ENCODE peak calls at places on chromosomes 11 and 22, in ten cellular contexts. L is central memory CD4-positive, alpha-beta T cell; G is EL; S is stimulated activated CD4-positive, alpha-beta T cell treated with anti-CD3 and anti-CD28 coated beads, Interleukin-4, amount 100 ng/mL, for 48 hours; J is B cell; Q is activated effector memory CD4-positive, alpha-beta T cell treated with Interleukin-2 at 50 U/mL for 16 hours; O is NCI-H146; A is T-helper 17 cell; H is CD8-positive, alpha-beta memory T cell; P is anterior cingulate cortex. X is an unnamed sample.

GRCh38 chr11:128470081-128470480 is 117.3 kb downstream of the ETS1 start:
- DNase-seq in L (peak), G (no peak), S (no peak), J (no peak), Q (no peak), O (no peak), A (peak), H (peak), P (no peak), X (no peak)

GRCh38 chr11:68598816-68599653 is 85.3 kb upstream of the GAL start:
- DNase-seq in L (no peak), G (peak), S (no peak), J (no peak), Q (no peak), O (no peak), A (no peak), H (no peak), P (no peak), X (no peak)

GRCh38 chr22:19663286-19663815 is 51.0 kb upstream of the SEPTIN5 start:
- DNase-seq in L (no peak), G (peak), S (no peak), J (no peak), Q (no peak), O (peak), A (no peak), H (no peak), P (no peak), X (peak)

GRCh38 chr11:93908689-93909088 is 58.3 kb upstream of the VSTM5 start:
- DNase-seq in L (no peak), G (peak), S (no peak), J (no peak), Q (no peak), O (no peak), A (no peak), H (no peak), P (no peak), X (no peak)

GRCh38 chr11:68074584-68075352 is 35.9 kb downstream of the TCIRG1 start:
- DNase-seq in L (no peak), G (no peak), S (no peak), J (no peak), Q (no peak), O (no peak), A (no peak), H (no peak), P (no peak), X (no peak)

GRCh38 chr22:48737461-48738203 is 1090.0 kb downstream of the BRD1 start:
- DNase-seq in L (no peak), G (no peak), S (no peak), J (no peak), Q (no peak), O (no peak), A (no peak), H (no peak), P (no peak), X (no peak)

GRCh38 chr11:19173964-19174638 is 27.7 kb downstream of the CSRP3 start:
- DNase-seq in L (no peak), G (no peak), S (no peak), J (no peak), Q (no peak), O (no peak), A (no peak), H (no peak), P (no peak), X (no peak)

GRCh38 chr11:129374993-129375721 is 491 bp upstream of the BARX2 start:
- DNase-seq in L (no peak), G (no peak), S (no peak), J (no peak), Q (no peak), O (peak), A (no peak), H (no peak), P (no peak), X (peak)

GRCh38 chr11:131691558-131692041 is 321.2 kb downstream of the NTM start:
- DNase-seq in L (no peak), G (peak), S (peak), J (no peak), Q (no peak), O (peak), A (no peak), H (no peak), P (no peak), X (peak)

GRCh38 chr11:47913569-47914244 is 65.6 kb upstream of the NUP160 start:
- DNase-seq in L (no peak), G (no peak), S (no peak), J (no peak), Q (no peak), O (no peak), A (no peak), H (no peak), P (no peak), X (no peak)